ENCODE peak calls at places on chromosome 1, in seven cellular contexts. J is GM03348; C is activated gamma-delta T cell treated with anti-CD3 and anti-CD28 coated beads, Interleukin-2, amount 50 U/mL, for 16 hours; U is sciatic nerve; M is adipocyte; R is non-pigmented ciliary epithelial cell; Y is GM04504. K is an unnamed sample.

GRCh38 chr1:160205242-160205973 is at the start of gene PEA15:
- DNase-seq in J (peak), C (peak), U (peak), M (peak), R (no peak), Y (no peak), K (peak)

GRCh38 chr1:154418062-154418897 is 13.1 kb downstream of the IL6R start:
- DNase-seq in J (no peak), C (no peak), U (peak), M (no peak), R (no peak), Y (no peak), K (peak)

GRCh38 chr1:218521414-218522169 is 176.5 kb downstream of the TGFB2 start:
- DNase-seq in J (peak), C (no peak), U (peak), M (peak), R (no peak), Y (peak), K (peak)

GRCh38 chr1:166253076-166253779 is 86.4 kb upstream of the FAM78B start:
- DNase-seq in J (no peak), C (no peak), U (no peak), M (no peak), R (no peak), Y (no peak), K (no peak)

GRCh38 chr1:169933999-169934725 is 40.5 kb upstream of the SCYL3 start:
- DNase-seq in J (no peak), C (no peak), U (no peak), M (peak), R (no peak), Y (no peak), K (no peak)

GRCh38 chr1:20160034-20160433 is 20.9 kb downstream of the PLA2G2F start:
- DNase-seq in J (no peak), C (no peak), U (no peak), M (no peak), R (no peak), Y (no peak), K (no peak)

GRCh38 chr1:14142397-14143095 is 442.6 kb downstream of the PRDM2 start:
- DNase-seq in J (no peak), C (no peak), U (no peak), M (no peak), R (no peak), Y (no peak), K (no peak)

GRCh38 chr1:157377216-157377821 is 175.0 kb downstream of the FCRL5 start:
- DNase-seq in J (peak), C (no peak), U (no peak), M (peak), R (no peak), Y (peak), K (peak)

GRCh38 chr1:111275079-111275478 is 15.6 kb upstream of the CHIA start:
- DNase-seq in J (peak), C (no peak), U (peak), M (peak), R (no peak), Y (peak), K (no peak)

GRCh38 chr1:58809327-58810040 is 25.6 kb upstream of the JUN start:
- DNase-seq in J (peak), C (no peak), U (no peak), M (peak), R (no peak), Y (no peak), K (no peak)